ENCODE peak calls at places on chromosomes 3 and 15, in eight cellular contexts. B is heart right ventricle, R is AG09309, W is PC-9, A is choroid plexus epithelial cell, D is Panc1, T is spleen, O is neural progenitor cell. S is an unnamed sample.

GRCh38 chr3:111539351-111540331 is 2.4 kb upstream of the CD96 start:
- DNase-seq in B (peak; percentile 16), R (no peak), W (no peak), A (peak; percentile 73), D (peak; percentile 8), T (peak; percentile 89), O (peak; percentile 80), S (peak; percentile 78)

GRCh38 chr3:190182418-190183043 is 61.8 kb upstream of the P3H2 start:
- DNase-seq in B (no peak), R (no peak), W (no peak), A (peak; percentile 41), D (peak; percentile 43), T (no peak), O (no peak), S (no peak)

GRCh38 chr3:141556034-141556433 is 69.2 kb downstream of the RASA2 start:
- DNase-seq in B (no peak), R (no peak), W (no peak), A (peak; percentile 21), D (no peak), T (no peak), O (no peak), S (no peak)

GRCh38 chr3:127218457-127218922 is 25.6 kb downstream of the PRR23E start:
- DNase-seq in B (no peak), R (no peak), W (no peak), A (no peak), D (no peak), T (no peak), O (no peak), S (no peak)

GRCh38 chr15:63892794-63893441 is 59.2 kb upstream of the HERC1 start:
- DNase-seq in B (no peak), R (no peak), W (no peak), A (no peak), D (no peak), T (peak; percentile 88), O (no peak), S (peak; percentile 20)

GRCh38 chr3:15665510-15666150 is 64.1 kb downstream of the BTD start:
- DNase-seq in B (no peak), R (no peak), W (no peak), A (peak; percentile 55), D (no peak), T (no peak), O (no peak), S (no peak)

GRCh38 chr15:78672285-78673003 is 31.4 kb upstream of the CHRNB4 start:
- DNase-seq in B (no peak), R (no peak), W (no peak), A (no peak), D (no peak), T (peak; percentile 32), O (no peak), S (peak; percentile 14)

GRCh38 chr3:155382396-155383042 is 89.0 kb upstream of the STRIT1 start:
- DNase-seq in B (peak; percentile 68), R (no peak), W (peak; percentile 43), A (peak; percentile 70), D (peak; percentile 27), T (no peak), O (peak; percentile 91), S (peak; percentile 72)

GRCh38 chr15:60585743-60586708 is 107.1 kb upstream of the ICE2 start:
- DNase-seq in B (peak; percentile 71), R (no peak), W (peak; percentile 48), A (peak; percentile 85), D (peak; percentile 58), T (no peak), O (peak; percentile 85), S (peak; percentile 52)

GRCh38 chr15:77836116-77836798 is 203.5 kb upstream of the LINGO1 start:
- DNase-seq in B (no peak), R (no peak), W (peak; percentile 8), A (peak; percentile 62), D (no peak), T (peak; percentile 54), O (peak; percentile 81), S (no peak)

GRCh38 chr3:150495563-150496168 is 50.6 kb downstream of the SERP1 start:
- DNase-seq in B (no peak), R (peak; percentile 11), W (no peak), A (peak; percentile 75), D (peak; percentile 61), T (no peak), O (peak; percentile 37), S (no peak)

GRCh38 chr3:94615275-94616065 is 552.6 kb downstream of the NSUN3 start:
- DNase-seq in B (no peak), R (no peak), W (no peak), A (no peak), D (no peak), T (no peak), O (no peak), S (no peak)

GRCh38 chr3:34077796-34078195 is 279.4 kb downstream of the PDCD6IP start:
- DNase-seq in B (no peak), R (no peak), W (no peak), A (peak; percentile 14), D (no peak), T (no peak), O (peak; percentile 29), S (no peak)

GRCh38 chr3:126179825-126180476 is 435 bp downstream of the ALDH1L1 start:
- DNase-seq in B (peak; percentile 68), R (no peak), W (peak; percentile 59), A (no peak), D (no peak), T (no peak), O (peak; percentile 74), S (peak; percentile 37)

GRCh38 chr3:15148614-15149013 is 49.7 kb upstream of the RBSN start:
- DNase-seq in B (no peak), R (no peak), W (no peak), A (peak; percentile 21), D (no peak), T (no peak), O (peak; percentile 15), S (peak; percentile 10)

GRCh38 chr3:187741403-187742350 is 3.6 kb downstream of the BCL6 start:
- DNase-seq in B (peak; percentile 77), R (no peak), W (peak; percentile 79), A (peak; percentile 91), D (peak; percentile 67), T (peak; percentile 91), O (peak; percentile 80), S (peak; percentile 81)

GRCh38 chr3:118823626-118824025 is 211.0 kb downstream of the IGSF11 start:
- DNase-seq in B (no peak), R (no peak), W (no peak), A (no peak), D (no peak), T (no peak), O (no peak), S (no peak)

GRCh38 chr3:119628390-119628789 is 30.7 kb downstream of the PLA1A start:
- DNase-seq in B (no peak), R (no peak), W (no peak), A (no peak), D (no peak), T (no peak), O (no peak), S (no peak)

GRCh38 chr3:169218314-169218983 is 445.1 kb downstream of the MECOM start:
- DNase-seq in B (peak; percentile 59), R (peak; percentile 48), W (no peak), A (peak; percentile 86), D (no peak), T (no peak), O (peak; percentile 62), S (peak; percentile 19)

GRCh38 chr3:73609655-73610054 is 15.1 kb downstream of the PDZRN3 start:
- DNase-seq in B (no peak), R (no peak), W (no peak), A (no peak), D (no peak), T (no peak), O (no peak), S (no peak)

GRCh38 chr3:66348696-66349095 is 127.9 kb downstream of the SLC25A26 start:
- DNase-seq in B (peak; percentile 53), R (no peak), W (no peak), A (no peak), D (no peak), T (no peak), O (no peak), S (no peak)

GRCh38 chr3:115165266-115165665 is 18.2 kb upstream of the ZBTB20 start:
- DNase-seq in B (no peak), R (no peak), W (no peak), A (no peak), D (no peak), T (no peak), O (no peak), S (no peak)

GRCh38 chr3:41448396-41448795 is 249.1 kb downstream of the CTNNB1 start:
- DNase-seq in B (no peak), R (no peak), W (no peak), A (no peak), D (no peak), T (no peak), O (no peak), S (no peak)

GRCh38 chr3:41450416-41451231 is 251.3 kb downstream of the CTNNB1 start:
- DNase-seq in B (no peak), R (no peak), W (no peak), A (no peak), D (no peak), T (no peak), O (peak; percentile 47), S (peak; percentile 19)

GRCh38 chr3:41447701-41448100 is 248.4 kb downstream of the CTNNB1 start:
- DNase-seq in B (no peak), R (no peak), W (no peak), A (no peak), D (no peak), T (no peak), O (no peak), S (no peak)
- H3K4me3 ChIP-seq in B (no peak overlapping the region), R (no peak overlapping the region), W (no peak overlapping the region), A (no peak overlapping the region), D (no peak overlapping the region), T (no peak overlapping the region), O (no peak overlapping the region), S (no peak overlapping the region)

GRCh38 chr3:137764001-137764433 is at the start of gene SOX14:
- DNase-seq in B (no peak), R (no peak), W (no peak), A (no peak), D (no peak), T (no peak), O (peak; percentile 76), S (peak; percentile 42)
- H3K4me3 ChIP-seq in B (no peak within 1 kb of the TSS), R (no peak within 1 kb of the TSS), W (no peak within 1 kb of the TSS), A (no peak within 1 kb of the TSS), D (peak within 1 kb of the TSS; percentile 36), T (peak within 1 kb of the TSS; percentile 5), O (peak within 1 kb of the TSS; percentile 37), S (no peak within 1 kb of the TSS)

GRCh38 chr15:36335659-36336058 is 243.8 kb upstream of the CDIN1 start:
- DNase-seq in B (no peak), R (no peak), W (no peak), A (no peak), D (no peak), T (no peak), O (no peak), S (no peak)
- H3K4me3 ChIP-seq in B (no peak overlapping the region), R (no peak overlapping the region), W (no peak overlapping the region), A (no peak overlapping the region), D (no peak overlapping the region), T (no peak overlapping the region), O (no peak overlapping the region), S (no peak overlapping the region)

DNA sequence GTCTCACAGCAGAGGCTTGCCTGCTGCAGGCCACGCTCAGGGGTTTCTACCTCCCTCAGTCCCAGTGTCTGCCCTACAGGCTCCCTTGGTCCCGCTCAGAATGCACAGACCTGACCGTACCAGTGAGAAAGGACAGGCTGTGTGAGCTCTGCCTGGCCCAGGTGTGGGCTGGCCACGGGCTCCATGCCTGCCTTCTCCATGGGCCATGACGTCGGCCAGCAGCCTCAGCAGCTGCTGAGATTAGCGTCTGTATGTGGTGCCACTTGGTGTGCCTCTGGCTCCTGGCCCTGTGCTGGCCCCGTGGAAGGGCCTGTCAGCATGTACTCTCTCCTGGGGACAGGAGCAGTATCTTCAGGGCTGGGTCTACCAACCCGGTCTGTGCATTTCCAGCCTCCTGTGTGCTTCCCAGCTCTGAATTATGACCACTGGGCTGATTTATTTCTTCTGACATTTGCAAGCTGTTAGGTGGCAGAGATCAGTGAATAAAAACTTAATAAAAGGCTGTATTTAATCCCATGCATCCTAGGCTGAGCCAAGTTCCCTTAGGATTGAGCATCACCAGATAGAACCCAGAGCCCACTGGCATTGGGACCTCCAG is 25.7 kb downstream of the KLF13 start:
- DNase-seq in B (peak; percentile 71), R (no peak), W (no peak), A (no peak), D (no peak), T (peak; percentile 84), O (no peak), S (peak; percentile 87)
- H3K4me3 ChIP-seq in B (no peak overlapping the region), R (no peak overlapping the region), W (no peak overlapping the region), A (no peak overlapping the region), D (no peak overlapping the region), T (no peak overlapping the region), O (no peak overlapping the region), S (no peak overlapping the region)